ENCODE peak calls at places on chromosomes 1 and 21, in seven cellular contexts. U is suprapubic skin, D is RWPE2, P is HL-60, F is endothelial cell of umbilical vein, L is fibroblast of lung, E is stomach. X is an unnamed sample.

GRCh38 chr21:35046880-35047229 is 2.2 kb downstream of the RUNX1 start:
- DNase-seq in L (no peak), U (no peak), F (no peak), P (no peak), D (no peak), E (no peak), X (no peak)

GRCh38 chr1:234602334-234603220 is 7.4 kb downstream of the IRF2BP2 start:
- DNase-seq in U (no peak), D (no peak), L (peak; percentile 96), P (peak; percentile 86), E (peak; percentile 43), F (peak; percentile 92), X (peak; percentile 77)

GRCh38 chr1:241167121-241167619 is 189.8 kb downstream of the RGS7 start:
- DNase-seq in D (no peak), P (no peak), F (no peak), E (no peak), U (no peak), L (no peak), X (no peak)

GRCh38 chr1:208544794-208545193 is 300.6 kb upstream of the PLXNA2 start:
- DNase-seq in U (no peak), P (no peak), D (no peak), L (no peak), E (no peak), F (no peak), X (no peak)

GRCh38 chr1:245500546-245500945 is 345.8 kb downstream of the KIF26B start:
- DNase-seq in F (no peak), U (no peak), D (peak; percentile 73), P (peak; percentile 72), E (no peak), L (peak; percentile 88), X (peak; percentile 84)

GRCh38 chr1:83512371-83513004 is 486.4 kb downstream of the TTLL7 start:
- DNase-seq in F (peak; percentile 2), U (no peak), E (no peak), P (no peak), L (no peak), D (no peak), X (no peak)

GRCh38 chr1:38243106-38243505 is 196.5 kb upstream of the POU3F1 start:
- DNase-seq in D (no peak), U (no peak), E (no peak), F (no peak), P (no peak), L (no peak), X (peak; percentile 46)

GRCh38 chr1:39159224-39160036 is 45.1 kb upstream of the MACF1 start:
- DNase-seq in E (peak; percentile 52), P (no peak), L (no peak), F (peak; percentile 90), D (peak; percentile 76), U (no peak), X (peak; percentile 69)

GRCh38 chr21:42465008-42465878 is 30.8 kb downstream of the RSPH1 start:
- DNase-seq in F (no peak), P (peak; percentile 67), D (no peak), U (peak; percentile 16), L (no peak), E (peak; percentile 43), X (no peak)

GRCh38 chr1:36522021-36522420 is 39.3 kb upstream of the CSF3R start:
- DNase-seq in F (no peak), E (peak; percentile 9), D (no peak), P (no peak), U (no peak), L (no peak), X (no peak)

GRCh38 chr1:92817986-92818764 is 13.7 kb upstream of the RPL5 start:
- DNase-seq in F (peak; percentile 32), U (no peak), E (no peak), P (no peak), D (no peak), L (peak; percentile 62), X (peak; percentile 25)

GRCh38 chr1:175563556-175563955 is 179.8 kb downstream of the TNR start:
- DNase-seq in U (no peak), L (no peak), P (no peak), E (no peak), D (no peak), F (no peak), X (no peak)

GRCh38 chr1:65083263-65083896 is 64.6 kb upstream of the AK4 start:
- DNase-seq in E (no peak), D (no peak), U (no peak), L (no peak), F (no peak), P (no peak), X (no peak)

GRCh38 chr21:39258207-39258606 is 55.2 kb downstream of the BRWD1 start:
- DNase-seq in L (no peak), D (no peak), P (no peak), U (no peak), E (no peak), F (no peak), X (no peak)

GRCh38 chr1:3846521-3846920 is 10.5 kb downstream of the CEP104 start:
- DNase-seq in F (peak; percentile 32), D (no peak), L (no peak), E (no peak), U (no peak), P (no peak), X (no peak)

GRCh38 chr21:37338671-37339526 is 27.7 kb upstream of the DYRK1A start:
- DNase-seq in F (peak; percentile 76), P (no peak), L (peak; percentile 92), E (no peak), D (peak; percentile 88), U (no peak), X (peak; percentile 95)

GRCh38 chr1:228827026-228827425 is 91.7 kb downstream of the RHOU start:
- DNase-seq in F (no peak), E (no peak), D (no peak), L (no peak), P (no peak), U (no peak), X (no peak)

GRCh38 chr1:68213843-68214242 is 18.5 kb downstream of the WLS start:
- DNase-seq in L (peak; percentile 76), E (peak; percentile 55), F (peak; percentile 64), U (peak; percentile 89), D (no peak), P (no peak), X (no peak)

GRCh38 chr1:16156848-16157495 is 1.1 kb upstream of the EPHA2 start:
- DNase-seq in P (no peak), F (peak; percentile 47), U (no peak), D (no peak), E (no peak), L (no peak), X (no peak)

GRCh38 chr1:158016651-158017335 is 23.3 kb downstream of the KIRREL1 start:
- DNase-seq in L (no peak), E (no peak), P (no peak), F (no peak), U (no peak), D (peak; percentile 75), X (peak; percentile 42)

GRCh38 chr1:53999920-54000319 is 18.1 kb downstream of the LDLRAD1 start:
- DNase-seq in L (no peak), P (no peak), F (no peak), E (no peak), D (no peak), U (no peak), X (no peak)

GRCh38 chr1:63929106-63929478 is 155.3 kb downstream of the ROR1 start:
- DNase-seq in P (no peak), E (no peak), U (no peak), F (no peak), L (peak; percentile 49), D (no peak), X (no peak)

GRCh38 chr1:56472860-56473259 is 106.5 kb downstream of the PLPP3 start:
- DNase-seq in E (no peak), U (no peak), P (peak; percentile 1), F (no peak), L (no peak), D (no peak), X (no peak)

GRCh38 chr1:81583878-81584277 is 216.9 kb upstream of the ADGRL2 start:
- DNase-seq in U (no peak), L (no peak), E (no peak), D (no peak), P (no peak), F (no peak), X (no peak)

GRCh38 chr1:11714831-11715574 is 20.9 kb upstream of the AGTRAP start:
- DNase-seq in D (no peak), L (no peak), E (no peak), U (no peak), P (no peak), F (no peak), X (no peak)

DNA sequence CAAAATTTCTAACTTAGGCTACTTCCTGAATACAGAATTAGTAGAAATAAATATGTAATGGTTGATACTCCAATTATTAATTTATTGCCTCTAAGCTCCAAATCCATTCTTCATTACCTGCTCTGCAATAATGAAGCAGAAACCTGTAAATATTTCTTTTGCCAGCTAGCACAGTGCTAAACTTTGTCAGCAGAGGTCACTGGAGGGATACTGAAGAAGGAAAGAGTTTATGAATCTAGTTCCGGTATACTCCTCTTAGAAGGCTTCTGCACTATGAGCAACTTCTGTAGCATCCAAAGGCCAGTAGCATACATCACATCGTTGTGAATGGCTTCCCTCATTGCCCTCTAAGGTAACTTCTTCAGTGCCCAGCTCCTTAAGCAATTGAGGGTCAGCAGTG is 81.0 kb upstream of the LHX8 start:
- DNase-seq in E (no peak), L (no peak), P (no peak), U (no peak), D (no peak), F (peak; percentile 14), X (no peak)
- TF ChIP-seq CTCF in E (no peak), L (no peak), P (no peak), U (no peak), D (peak; percentile 41), F (no peak), X (peak; percentile 13)

DNA sequence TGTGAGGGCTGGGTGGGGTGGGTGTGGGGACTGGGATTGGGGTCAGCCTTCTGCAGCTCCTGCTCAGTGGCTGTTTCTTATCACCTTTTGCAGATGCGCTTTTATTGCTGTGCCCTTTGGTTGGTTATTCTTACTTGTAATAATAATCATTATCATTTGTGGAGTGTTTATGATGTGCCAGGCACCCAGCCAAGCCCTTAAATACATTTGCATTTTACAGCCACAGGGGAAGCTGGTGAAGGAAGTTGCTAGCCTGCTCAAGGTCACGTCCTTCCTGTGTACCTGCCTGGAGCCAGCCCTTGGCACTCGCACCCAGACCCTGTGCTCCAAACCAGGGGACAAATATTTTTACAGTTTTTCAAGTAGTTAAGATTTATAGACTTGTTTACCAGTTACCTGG is 144.0 kb downstream of the PGBD5 start:
- DNase-seq in F (peak; percentile 75), U (peak; percentile 27), D (no peak), E (peak; percentile 40), L (no peak), P (no peak), X (no peak)
- H3K27ac ChIP-seq in F (no peak overlapping the region), U (no peak overlapping the region), D (no peak overlapping the region), E (no peak overlapping the region), L (no peak overlapping the region), P (no peak overlapping the region), X (no peak overlapping the region)

GRCh38 chr1:24465638-24466037 is 37.0 kb upstream of the RCAN3 start:
- DNase-seq in U (no peak), E (no peak), P (peak; percentile 34), F (no peak), L (no peak), D (no peak), X (no peak)
- TF ChIP-seq CTCF in U (no peak), E (no peak), P (no peak), F (no peak), L (no peak), D (no peak), X (no peak)

DNA sequence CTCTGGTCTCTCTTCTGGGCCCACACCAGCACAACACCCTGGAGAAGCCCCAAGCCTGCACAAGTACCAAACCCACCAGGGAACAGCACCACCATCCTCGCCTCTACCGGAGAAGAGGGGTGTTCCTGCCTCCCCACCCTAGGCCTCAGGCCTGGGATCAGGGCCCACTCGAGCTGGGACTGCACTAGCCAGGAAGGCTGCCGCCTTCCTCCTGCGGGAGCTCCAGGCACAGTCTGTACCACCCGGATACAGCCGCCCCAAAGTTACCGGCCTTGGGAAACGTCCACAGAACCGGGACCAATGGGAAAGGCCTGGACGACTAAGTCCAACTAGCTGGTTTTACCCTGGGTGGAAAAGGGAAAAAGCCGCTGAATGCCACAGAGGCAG is 3.4 kb downstream of the TAL1 start:
- DNase-seq in P (no peak), F (peak; percentile 58), D (no peak), E (no peak), L (no peak), U (no peak), X (no peak)
- H3K27ac ChIP-seq in P (no peak overlapping the region), F (peak overlapping the region; percentile 82), D (no peak overlapping the region), E (peak overlapping the region; percentile 78), L (no peak overlapping the region), U (peak overlapping the region; percentile 35), X (no peak overlapping the region)

X was measured in RWPE1.